ENCODE peak calls at places on chromosomes 13 and 19, in four cellular contexts. R is cardiac fibroblast, Y is endodermal cell, T is occipital lobe. Q is an unnamed sample.

GRCh38 chr19:18700501-18701249 is 17.2 kb downstream of the CRTC1 start:
- DNase-seq in Y (peak; percentile 87), R (peak; percentile 52), T (peak; percentile 52), Q (peak; percentile 84)

GRCh38 chr19:33373701-33374405 is at the start of gene CEBPG:
- DNase-seq in Y (no peak), T (no peak), R (peak; percentile 55), Q (peak; percentile 87)

GRCh38 chr19:12788682-12789097 is 2.6 kb upstream of the JUNB start:
- DNase-seq in Y (peak; percentile 77), R (peak; percentile 81), T (peak; percentile 45), Q (peak; percentile 86)

GRCh38 chr19:33293255-33294057 is 8.9 kb downstream of the CEBPA start:
- DNase-seq in T (no peak), Y (no peak), R (peak; percentile 80), Q (no peak)

GRCh38 chr19:6460099-6460884 is 700 bp upstream of the SLC25A23 start:
- DNase-seq in R (peak; percentile 98), Y (peak; percentile 99), T (peak; percentile 98), Q (peak; percentile 98)

GRCh38 chr19:49502866-49503581 is 6.8 kb downstream of the RPS11 start:
- DNase-seq in T (no peak), Y (no peak), R (peak; percentile 84), Q (no peak)

GRCh38 chr19:42143341-42144234 is 11.3 kb upstream of the POU2F2 start:
- DNase-seq in R (peak; percentile 46), T (no peak), Y (peak; percentile 92), Q (no peak)

GRCh38 chr19:2853015-2853606 is 11.8 kb downstream of the ZNF555 start:
- DNase-seq in R (no peak), Y (no peak), T (no peak), Q (no peak)

GRCh38 chr19:2266183-2266993 is 10.2 kb upstream of the JSRP1 start:
- DNase-seq in Y (no peak), T (peak; percentile 62), R (peak; percentile 82), Q (peak; percentile 74)

GRCh38 chr13:111120422-111120821 is 5.3 kb downstream of the ARHGEF7 start:
- DNase-seq in T (no peak), Y (no peak), R (no peak), Q (no peak)

GRCh38 chr13:37959284-37959683 is 89.7 kb upstream of the TRPC4 start:
- DNase-seq in T (no peak), R (no peak), Y (no peak), Q (no peak)

GRCh38 chr13:53151692-53152421 is 123.2 kb downstream of the OLFM4 start:
- DNase-seq in T (no peak), Y (peak; percentile 86), R (peak; percentile 11), Q (peak; percentile 45)

GRCh38 chr19:7847664-7848063 is 17.6 kb downstream of the EVI5L start:
- DNase-seq in R (no peak), T (no peak), Y (no peak), Q (no peak)

GRCh38 chr13:98996046-98996445 is 18.2 kb upstream of the DOCK9 start:
- DNase-seq in T (no peak), Y (no peak), R (no peak), Q (no peak)

GRCh38 chr19:51131780-51132680 is 7.3 kb downstream of the SIGLEC9 start:
- DNase-seq in T (no peak), Y (no peak), R (peak; percentile 75), Q (peak; percentile 33)

GRCh38 chr13:97629601-97630272 is 195.8 kb downstream of the RAP2A start:
- DNase-seq in R (no peak), Y (no peak), T (peak; percentile 35), Q (no peak)

GRCh38 chr19:30266687-30267086 is 105.5 kb upstream of the ZNF536 start:
- DNase-seq in T (no peak), Y (no peak), R (no peak), Q (no peak)

GRCh38 chr19:1241417-1242095 is at the start of gene ATP5F1D:
- DNase-seq in Y (peak; percentile 97), T (peak; percentile 90), R (peak; percentile 95), Q (peak; percentile 98)

GRCh38 chr19:12792048-12792852 is 964 bp downstream of the JUNB start:
- DNase-seq in T (peak; percentile 55), Y (peak; percentile 91), R (peak; percentile 60), Q (peak; percentile 62)

GRCh38 chr13:102344410-102344809 is 57.4 kb downstream of the FGF14 start:
- DNase-seq in Y (no peak), R (no peak), T (no peak), Q (no peak)

GRCh38 chr13:45705145-45705695 is 3.1 kb downstream of the CBY2 start:
- DNase-seq in Y (no peak), R (no peak), T (no peak), Q (no peak)

Q was measured in GM20000.